ENCODE peak calls at places on chromosomes 16 and 17, in four cellular contexts. W is HepG2, B is WTC11, M is K562. G is an unnamed sample.
A peak's percentile ranks its signal among the peaks of the same experiment; 100 is the strongest.

GRCh38 chr17:1779571-1780074 is 17.8 kb downstream of the SERPINF1 start:
- DNase-seq in W (no peak), M (no peak), B (no peak), G (peak; percentile 44)

GRCh38 chr16:4693956-4694663 is 748 bp downstream of the NUDT16L1 start:
- DNase-seq in B (no peak), M (peak; percentile 85), W (no peak), G (peak; percentile 89)

GRCh38 chr17:17348872-17349723 is 45.9 kb downstream of the NT5M start:
- DNase-seq in B (no peak), W (peak; percentile 49), M (no peak), G (peak; percentile 23)

GRCh38 chr16:17476414-17477259 is 5.9 kb upstream of the XYLT1 start:
- DNase-seq in W (peak; percentile 58), B (peak; percentile 77), M (no peak), G (peak; percentile 79)

GRCh38 chr17:49035470-49036269 is 38.5 kb downstream of the IGF2BP1 start:
- DNase-seq in B (peak; percentile 88), W (no peak), M (peak; percentile 64), G (peak; percentile 84)

GRCh38 chr16:54286067-54286329 is 589 bp downstream of the IRX3 start:
- DNase-seq in M (no peak), B (no peak), W (no peak), G (no peak)

GRCh38 chr16:2595376-2596200 is 57.8 kb downstream of the PDPK1 start:
- DNase-seq in W (no peak), B (no peak), M (no peak), G (no peak)

GRCh38 chr17:58318627-58319180 is 9.9 kb downstream of the TSPOAP1 start:
- DNase-seq in M (no peak), W (no peak), B (no peak), G (no peak)

GRCh38 chr17:27319536-27320221 is 25.8 kb downstream of the WSB1 start:
- DNase-seq in B (no peak), M (no peak), W (no peak), G (no peak)

GRCh38 chr17:44218344-44219125 is 940 bp downstream of the UBTF start:
- DNase-seq in B (peak; percentile 72), M (peak; percentile 83), W (peak; percentile 89), G (peak; percentile 95)

GRCh38 chr17:14672830-14673229 is 371.9 kb downstream of the HS3ST3B1 start:
- DNase-seq in M (no peak), B (peak; percentile 12), W (peak; percentile 5), G (no peak)

GRCh38 chr16:49492090-49492801 is 118.6 kb downstream of the C16orf78 start:
- DNase-seq in M (peak; percentile 86), B (peak; percentile 82), W (no peak), G (peak; percentile 94)

GRCh38 chr17:17774009-17774881 is 62.5 kb downstream of the SREBF1 start:
- DNase-seq in M (no peak), W (no peak), B (no peak), G (no peak)

GRCh38 chr17:214881-215331 is 33.5 kb upstream of the DOC2B start:
- DNase-seq in W (no peak), B (peak; percentile 10), M (no peak), G (no peak)

GRCh38 chr16:29820271-29820701 is at the start of gene MVP:
- DNase-seq in M (no peak), B (no peak), W (no peak), G (peak; percentile 72)

GRCh38 chr17:68981288-68981687 is 26.1 kb upstream of the ABCA8 start:
- DNase-seq in W (peak; percentile 20), B (no peak), M (no peak), G (no peak)

GRCh38 chr16:87471278-87472141 is 21.3 kb downstream of the ZCCHC14 start:
- DNase-seq in M (no peak), B (no peak), W (peak; percentile 81), G (peak; percentile 54)

GRCh38 chr17:11900103-11900502 is 97.2 kb downstream of the ZNF18 start:
- DNase-seq in W (no peak), B (no peak), M (no peak), G (no peak)

GRCh38 chr17:11896199-11896598 is 101.1 kb downstream of the ZNF18 start:
- DNase-seq in M (no peak), B (no peak), W (no peak), G (no peak)

GRCh38 chr17:11899494-11899893 is 97.8 kb downstream of the ZNF18 start:
- DNase-seq in W (no peak), B (no peak), M (peak; percentile 12), G (peak; percentile 21)

GRCh38 chr17:11900655-11901054 is 96.6 kb downstream of the ZNF18 start:
- DNase-seq in M (no peak), B (no peak), W (no peak), G (no peak)

DNA sequence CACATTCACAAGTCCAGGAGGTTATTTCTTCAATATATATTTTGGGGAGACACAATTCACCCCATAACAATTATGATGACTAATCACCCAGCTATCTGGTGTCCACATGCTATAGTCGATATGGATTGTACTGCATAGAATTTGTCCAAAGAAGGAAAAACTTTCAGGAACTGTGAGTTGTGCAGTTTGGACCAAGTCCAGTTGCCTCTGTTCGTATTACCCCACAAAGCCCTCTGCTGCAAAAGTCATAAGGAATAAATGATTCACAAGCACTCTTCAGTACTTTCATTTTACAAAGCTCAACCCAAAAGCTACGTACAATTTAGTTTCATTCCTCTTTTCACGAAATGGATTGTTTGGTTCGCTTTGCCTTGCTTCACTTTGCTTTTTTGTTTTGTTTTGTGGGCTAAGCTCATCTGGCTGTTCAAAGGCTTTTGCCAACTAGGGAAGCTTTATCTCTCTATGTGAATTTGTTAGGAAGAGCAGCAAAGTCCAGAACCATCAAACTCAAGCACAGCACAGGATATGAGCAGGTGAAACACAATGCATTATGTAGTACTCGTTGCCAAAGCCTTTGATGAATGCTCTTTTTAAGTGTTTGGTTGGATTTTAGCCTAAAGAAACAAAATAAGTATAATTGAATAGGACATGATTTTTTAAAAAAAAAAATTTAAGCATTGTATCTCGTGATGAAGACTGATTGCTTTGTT is 98.6 kb downstream of the ZNF18 start:
- DNase-seq in W (no peak), B (no peak), M (no peak), G (no peak)
- TF ChIP-seq FOXJ3 in W (no peak), B (no peak), M (no peak), G (no peak)

GRCh38 chr17:40187238-40187637 is 10.0 kb downstream of the RAPGEFL1 start:
- DNase-seq in B (no peak), M (no peak), W (no peak), G (no peak)

GRCh38 chr17:40192961-40193360 is 15.7 kb downstream of the RAPGEFL1 start:
- DNase-seq in W (no peak), M (no peak), B (no peak), G (no peak)

GRCh38 chr17:40191237-40192208 is 14.3 kb downstream of the RAPGEFL1 start:
- DNase-seq in B (peak; percentile 84), M (peak; percentile 83), W (peak; percentile 71), G (peak; percentile 87)

GRCh38 chr17:40188694-40189093 is 11.4 kb downstream of the RAPGEFL1 start:
- DNase-seq in W (no peak), B (no peak), M (no peak), G (no peak)

DNA sequence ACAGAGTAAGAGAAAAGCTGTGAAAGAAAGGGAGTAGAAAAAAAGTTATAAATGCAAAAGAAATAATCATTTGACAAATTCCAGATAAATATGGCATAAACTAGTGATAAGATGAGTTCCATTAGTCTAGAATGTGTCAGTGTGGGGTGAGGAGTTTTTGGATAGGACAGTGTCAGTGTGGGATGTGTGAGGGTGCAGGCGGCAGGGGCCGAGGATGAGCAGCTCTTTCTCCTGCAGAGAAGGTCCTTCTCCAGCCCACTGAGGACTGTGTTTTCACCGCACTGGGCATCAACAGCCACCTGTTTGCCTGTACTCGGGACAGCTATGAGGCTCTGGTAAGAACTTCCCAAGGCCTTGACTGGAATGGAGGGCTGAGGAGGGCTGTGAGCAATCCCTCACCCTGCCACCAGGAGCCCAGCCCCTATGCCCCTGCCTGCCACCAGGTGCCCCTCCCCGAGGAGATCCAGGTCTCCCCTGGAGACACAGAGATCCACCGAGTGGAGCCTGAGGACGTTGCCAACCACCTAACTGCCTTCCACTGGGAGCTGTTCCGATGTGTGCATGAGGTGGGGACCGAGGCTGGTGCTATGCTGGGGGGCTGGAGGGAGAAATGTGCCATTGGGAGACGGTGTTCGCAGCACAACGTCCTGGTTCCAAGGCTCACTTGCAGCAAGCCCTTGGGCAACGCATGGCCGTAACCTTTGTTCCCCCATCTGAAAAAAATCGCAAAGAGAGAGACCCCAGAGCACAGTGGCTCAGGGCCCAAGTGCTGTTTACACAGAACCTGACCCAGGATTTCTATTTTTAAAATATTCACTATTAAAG is 13.1 kb downstream of the RAPGEFL1 start:
- DNase-seq in W (peak; percentile 59), B (peak; percentile 73), M (peak; percentile 49), G (peak; percentile 83)
- TF ChIP-seq FOXJ3 in W (no peak), B (no peak), M (no peak), G (no peak)

GRCh38 chr17:46935658-46936266 is 12.8 kb downstream of the GOSR2 start:
- DNase-seq in M (peak; percentile 66), B (no peak), W (no peak), G (no peak)
- TF ChIP-seq FOXJ3 in M (no peak), B (no peak), W (no peak), G (no peak)

DNA sequence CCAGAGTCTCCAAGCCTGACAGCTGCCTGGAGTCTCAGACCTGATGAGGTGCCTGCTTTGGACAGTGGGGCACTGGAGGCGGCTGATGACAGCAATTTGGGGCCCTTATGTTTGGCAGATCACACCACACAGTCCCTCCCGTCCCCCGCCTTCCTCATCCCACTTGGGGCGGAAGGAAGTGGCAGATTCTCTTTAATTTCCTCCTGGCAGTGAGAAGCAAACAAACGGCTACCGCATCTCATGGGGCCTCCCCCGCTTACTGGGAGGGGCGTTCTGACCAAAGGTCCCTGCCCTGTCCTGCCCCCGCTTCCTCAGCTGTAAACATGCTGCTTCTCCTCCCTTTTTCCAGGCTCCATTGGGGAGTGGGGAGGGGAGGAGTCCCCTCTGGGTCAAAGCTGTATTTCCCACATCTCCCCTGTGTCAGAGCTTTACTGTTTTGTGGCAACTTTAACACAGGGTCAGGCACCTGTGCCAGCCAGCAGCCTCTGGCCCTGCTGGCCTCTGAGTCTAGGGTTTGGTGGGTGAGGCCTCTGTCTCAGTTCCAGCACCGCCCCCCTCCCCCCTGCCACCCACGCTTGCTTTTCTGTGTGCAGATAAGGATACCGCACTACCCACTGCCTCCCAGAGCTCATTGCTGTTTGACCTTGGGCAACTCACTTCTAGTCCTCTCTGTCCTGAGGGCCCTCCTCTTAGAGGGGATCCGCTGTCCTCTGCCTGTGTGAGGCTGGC is 5.4 kb upstream of the NFATC3 start:
- DNase-seq in M (peak; percentile 90), B (no peak), W (peak; percentile 97), G (no peak)
- TF ChIP-seq FOXJ3 in M (no peak), B (no peak), W (peak; percentile 96), G (no peak)

GRCh38 chr16:14344292-14344691 is 273.2 kb downstream of the MRTFB start:
- DNase-seq in W (no peak), M (peak; percentile 33), B (no peak), G (no peak)
- TF ChIP-seq FOXJ3 in W (no peak), M (no peak), B (no peak), G (no peak)

GRCh38 chr17:81236784-81237183 is 2.1 kb downstream of the TEPSIN start:
- DNase-seq in B (no peak), W (no peak), M (no peak), G (no peak)
- TF ChIP-seq FOXJ3 in B (no peak), W (no peak), M (no peak), G (no peak)

G was measured in SK-N-SH.